ENCODE peak calls at places on chromosome 13, in seven cellular contexts. J is CD4-positive, alpha-beta T cell; U is activated naive CD8-positive, alpha-beta T cell treated with anti-CD3 and anti-CD28 coated beads for 36 hours; L is GM13976; W is naive thymus-derived CD8-positive, alpha-beta T cell; C is central memory CD8-positive, alpha-beta T cell; E is upper lobe of right lung. X is an unnamed sample.

GRCh38 chr13:26557393-26558073 is at the start of gene WASF3:
- DNase-seq in L (peak), W (no peak), C (no peak), E (peak), J (no peak), U (peak), X (peak)

GRCh38 chr13:109243311-109243951 is 543.0 kb downstream of the IRS2 start:
- DNase-seq in J (no peak), W (no peak), L (no peak), C (no peak), E (no peak), U (no peak), X (no peak)

GRCh38 chr13:51785592-51786424 is 18.2 kb downstream of the DHRS12 start:
- DNase-seq in U (no peak), L (no peak), J (no peak), W (no peak), C (no peak), E (no peak), X (peak)

GRCh38 chr13:22517544-22517943 is 663.2 kb upstream of the SGCG start:
- DNase-seq in J (no peak), C (no peak), U (no peak), L (no peak), E (no peak), W (no peak), X (no peak)

GRCh38 chr13:38265135-38265497 is 84.5 kb upstream of the UFM1 start:
- DNase-seq in J (no peak), L (no peak), W (no peak), C (no peak), U (no peak), E (peak), X (no peak)

GRCh38 chr13:22828081-22828480 is 352.7 kb upstream of the SGCG start:
- DNase-seq in E (no peak), J (no peak), W (no peak), C (no peak), U (no peak), L (no peak), X (no peak)

GRCh38 chr13:38141792-38142191 is 207.9 kb upstream of the UFM1 start:
- DNase-seq in L (no peak), U (no peak), E (no peak), W (no peak), J (no peak), C (no peak), X (no peak)

GRCh38 chr13:49472186-49472585 is 23.6 kb upstream of the PHF11 start:
- DNase-seq in W (no peak), J (no peak), E (no peak), C (no peak), L (no peak), U (no peak), X (no peak)

GRCh38 chr13:31172535-31172934 is 10.8 kb upstream of the HSPH1 start:
- DNase-seq in J (no peak), L (no peak), W (no peak), U (no peak), C (no peak), E (no peak), X (no peak)

GRCh38 chr13:97327521-97328221 is 105.5 kb downstream of the MBNL2 start:
- DNase-seq in U (no peak), C (no peak), J (no peak), L (no peak), W (no peak), E (no peak), X (no peak)

GRCh38 chr13:112750570-112750969 is 60.7 kb downstream of the ATP11A start:
- DNase-seq in U (no peak), E (no peak), W (no peak), L (no peak), C (no peak), J (no peak), X (no peak)

GRCh38 chr13:76725211-76725610 is 161.0 kb downstream of the KCTD12 start:
- DNase-seq in E (no peak), J (no peak), L (no peak), C (no peak), U (no peak), W (no peak), X (no peak)